ENCODE peak calls at places on chromosomes 4 and X, in six cellular contexts. One of them, this sample, is unnamed.

GRCh38 chr4:47187608-47188007 is 156.2 kb downstream of the GABRB1 start:
- DNase-seq in ovary: no peak
- DNase-seq in cardiac fibroblast: no peak
- DNase-seq in uterus: no peak
- DNase-seq in hepatocyte: no peak
- DNase-seq in central memory CD8-positive, alpha-beta T cell: no peak
- DNase-seq in this sample: no peak

GRCh38 chr4:10458190-10458589 is 964 bp upstream of the ZNF518B start:
- DNase-seq in ovary: peak
- DNase-seq in cardiac fibroblast: no peak
- DNase-seq in uterus: no peak
- DNase-seq in hepatocyte: peak
- DNase-seq in central memory CD8-positive, alpha-beta T cell: no peak
- DNase-seq in this sample: no peak

GRCh38 chr4:133483600-133484246 is 334.6 kb downstream of the PCDH10 start:
- DNase-seq in ovary: no peak
- DNase-seq in cardiac fibroblast: peak
- DNase-seq in uterus: no peak
- DNase-seq in hepatocyte: peak
- DNase-seq in central memory CD8-positive, alpha-beta T cell: no peak
- DNase-seq in this sample: no peak

GRCh38 chr4:156098846-156099245 is 145.2 kb upstream of the CTSO start:
- DNase-seq in ovary: no peak
- DNase-seq in cardiac fibroblast: peak
- DNase-seq in uterus: no peak
- DNase-seq in hepatocyte: no peak
- DNase-seq in central memory CD8-positive, alpha-beta T cell: no peak
- DNase-seq in this sample: no peak

GRCh38 chr4:109801895-109802319 is at the start of gene CFI:
- DNase-seq in ovary: no peak
- DNase-seq in cardiac fibroblast: peak
- DNase-seq in uterus: no peak
- DNase-seq in hepatocyte: peak
- DNase-seq in central memory CD8-positive, alpha-beta T cell: no peak
- DNase-seq in this sample: peak

GRCh38 chr4:126582737-126583136 is 1050.0 kb upstream of the INTU start:
- DNase-seq in ovary: no peak
- DNase-seq in cardiac fibroblast: no peak
- DNase-seq in uterus: no peak
- DNase-seq in hepatocyte: peak
- DNase-seq in central memory CD8-positive, alpha-beta T cell: no peak
- DNase-seq in this sample: no peak

GRCh38 chr4:66572949-66573348 is 902.7 kb upstream of the EPHA5 start:
- DNase-seq in ovary: no peak
- DNase-seq in cardiac fibroblast: peak
- DNase-seq in uterus: no peak
- DNase-seq in hepatocyte: no peak
- DNase-seq in central memory CD8-positive, alpha-beta T cell: no peak
- DNase-seq in this sample: no peak

GRCh38 chr4:56681158-56681848 is at the start of gene HOPX:
- DNase-seq in ovary: peak
- DNase-seq in cardiac fibroblast: peak
- DNase-seq in uterus: no peak
- DNase-seq in hepatocyte: peak
- DNase-seq in central memory CD8-positive, alpha-beta T cell: no peak
- DNase-seq in this sample: no peak

GRCh38 chrX:18354369-18355329 is at the start of gene SCML2:
- DNase-seq in ovary: peak
- DNase-seq in cardiac fibroblast: peak
- DNase-seq in uterus: peak
- DNase-seq in hepatocyte: peak
- DNase-seq in central memory CD8-positive, alpha-beta T cell: no peak
- DNase-seq in this sample: peak

GRCh38 chrX:149618871-149619270 is 12.7 kb downstream of the TMEM185A start:
- DNase-seq in ovary: no peak
- DNase-seq in cardiac fibroblast: no peak
- DNase-seq in uterus: no peak
- DNase-seq in hepatocyte: no peak
- DNase-seq in central memory CD8-positive, alpha-beta T cell: no peak
- DNase-seq in this sample: no peak

GRCh38 chr4:77127837-77128621 is 29.0 kb upstream of the CCNG2 start:
- DNase-seq in ovary: no peak
- DNase-seq in cardiac fibroblast: no peak
- DNase-seq in uterus: no peak
- DNase-seq in hepatocyte: no peak
- DNase-seq in central memory CD8-positive, alpha-beta T cell: no peak
- DNase-seq in this sample: peak

GRCh38 chrX:17617794-17618193 is 119.5 kb upstream of the SCML1 start:
- DNase-seq in ovary: no peak
- DNase-seq in cardiac fibroblast: no peak
- DNase-seq in uterus: no peak
- DNase-seq in hepatocyte: no peak
- DNase-seq in central memory CD8-positive, alpha-beta T cell: no peak
- DNase-seq in this sample: peak

GRCh38 chr4:72468904-72469502 is 100.0 kb downstream of the ADAMTS3 start:
- DNase-seq in ovary: no peak
- DNase-seq in cardiac fibroblast: peak
- DNase-seq in uterus: no peak
- DNase-seq in hepatocyte: peak
- DNase-seq in central memory CD8-positive, alpha-beta T cell: no peak
- DNase-seq in this sample: no peak

GRCh38 chr4:176838611-176839411 is 46.1 kb upstream of the VEGFC start:
- DNase-seq in ovary: no peak
- DNase-seq in cardiac fibroblast: peak
- DNase-seq in uterus: no peak
- DNase-seq in hepatocyte: no peak
- DNase-seq in central memory CD8-positive, alpha-beta T cell: no peak
- DNase-seq in this sample: peak

GRCh38 chrX:9677098-9677739 is 88.4 kb downstream of the GPR143 start:
- DNase-seq in ovary: no peak
- DNase-seq in cardiac fibroblast: peak
- DNase-seq in uterus: peak
- DNase-seq in hepatocyte: no peak
- DNase-seq in central memory CD8-positive, alpha-beta T cell: no peak
- DNase-seq in this sample: no peak

GRCh38 chr4:188107931-188108843 is 1.2 kb downstream of the TRIML2 start:
- DNase-seq in ovary: no peak
- DNase-seq in cardiac fibroblast: peak
- DNase-seq in uterus: no peak
- DNase-seq in hepatocyte: no peak
- DNase-seq in central memory CD8-positive, alpha-beta T cell: no peak
- DNase-seq in this sample: peak

This sample was measured in AG20443.